ENCODE peak calls at places on chromosome 15, in five cellular contexts. One of them, this sample, is unnamed.
A peak's percentile ranks its signal among the peaks of the same experiment; 100 is the strongest.

GRCh38 chr15:99165020-99165790 is 60.3 kb downstream of the SYNM start:
- DNase-seq in NT2/D1: no peak
- DNase-seq in HepG2: no peak
- DNase-seq in GM12878: no peak
- DNase-seq in H1: peak; percentile 6
- DNase-seq in this sample: no peak

GRCh38 chr15:19987389-19988048 is 554.1 kb downstream of the GOLGA6L6 start:
- DNase-seq in NT2/D1: peak; percentile 30
- DNase-seq in HepG2: peak; percentile 15
- DNase-seq in GM12878: no peak
- DNase-seq in H1: peak; percentile 47
- DNase-seq in this sample: peak; percentile 6

GRCh38 chr15:91966181-91966552 is 112.7 kb downstream of the SLCO3A1 start:
- DNase-seq in NT2/D1: no peak
- DNase-seq in HepG2: no peak
- DNase-seq in GM12878: no peak
- DNase-seq in H1: no peak
- DNase-seq in this sample: no peak

GRCh38 chr15:20341901-20342605 is 199.5 kb downstream of the GOLGA6L6 start:
- DNase-seq in NT2/D1: no peak
- DNase-seq in HepG2: no peak
- DNase-seq in GM12878: no peak
- DNase-seq in H1: no peak
- DNase-seq in this sample: no peak

GRCh38 chr15:48688493-48688892 is 43.0 kb upstream of the FBN1 start:
- DNase-seq in NT2/D1: no peak
- DNase-seq in HepG2: no peak
- DNase-seq in GM12878: no peak
- DNase-seq in H1: no peak
- DNase-seq in this sample: no peak

GRCh38 chr15:40155270-40155910 is 5.5 kb upstream of the BUB1B start:
- DNase-seq in NT2/D1: no peak
- DNase-seq in HepG2: no peak
- DNase-seq in GM12878: no peak
- DNase-seq in H1: peak; percentile 79
- DNase-seq in this sample: no peak

GRCh38 chr15:52567886-52568568 is 803 bp downstream of the ARPP19 start:
- DNase-seq in NT2/D1: no peak
- DNase-seq in HepG2: peak; percentile 36
- DNase-seq in GM12878: no peak
- DNase-seq in H1: no peak
- DNase-seq in this sample: no peak

GRCh38 chr15:100170280-100170654 is 171.5 kb downstream of the ADAMTS17 start:
- DNase-seq in NT2/D1: no peak
- DNase-seq in HepG2: no peak
- DNase-seq in GM12878: peak; percentile 89
- DNase-seq in H1: no peak
- DNase-seq in this sample: no peak

GRCh38 chr15:70137975-70138374 is 40.3 kb upstream of the TLE3 start:
- DNase-seq in NT2/D1: no peak
- DNase-seq in HepG2: no peak
- DNase-seq in GM12878: no peak
- DNase-seq in H1: no peak
- DNase-seq in this sample: no peak

GRCh38 chr15:80684697-80685096 is 10.4 kb upstream of the ABHD17C start:
- DNase-seq in NT2/D1: no peak
- DNase-seq in HepG2: no peak
- DNase-seq in GM12878: no peak
- DNase-seq in H1: no peak
- DNase-seq in this sample: no peak

GRCh38 chr15:66109826-66110225 is 143.7 kb downstream of the MEGF11 start:
- DNase-seq in NT2/D1: no peak
- DNase-seq in HepG2: no peak
- DNase-seq in GM12878: no peak
- DNase-seq in H1: no peak
- DNase-seq in this sample: no peak
- TF ChIP-seq SUZ12 in NT2/D1: no peak
- TF ChIP-seq SUZ12 in HepG2: no peak
- TF ChIP-seq SUZ12 in GM12878: no peak
- TF ChIP-seq SUZ12 in H1: no peak
- TF ChIP-seq SUZ12 in this sample: no peak

DNA sequence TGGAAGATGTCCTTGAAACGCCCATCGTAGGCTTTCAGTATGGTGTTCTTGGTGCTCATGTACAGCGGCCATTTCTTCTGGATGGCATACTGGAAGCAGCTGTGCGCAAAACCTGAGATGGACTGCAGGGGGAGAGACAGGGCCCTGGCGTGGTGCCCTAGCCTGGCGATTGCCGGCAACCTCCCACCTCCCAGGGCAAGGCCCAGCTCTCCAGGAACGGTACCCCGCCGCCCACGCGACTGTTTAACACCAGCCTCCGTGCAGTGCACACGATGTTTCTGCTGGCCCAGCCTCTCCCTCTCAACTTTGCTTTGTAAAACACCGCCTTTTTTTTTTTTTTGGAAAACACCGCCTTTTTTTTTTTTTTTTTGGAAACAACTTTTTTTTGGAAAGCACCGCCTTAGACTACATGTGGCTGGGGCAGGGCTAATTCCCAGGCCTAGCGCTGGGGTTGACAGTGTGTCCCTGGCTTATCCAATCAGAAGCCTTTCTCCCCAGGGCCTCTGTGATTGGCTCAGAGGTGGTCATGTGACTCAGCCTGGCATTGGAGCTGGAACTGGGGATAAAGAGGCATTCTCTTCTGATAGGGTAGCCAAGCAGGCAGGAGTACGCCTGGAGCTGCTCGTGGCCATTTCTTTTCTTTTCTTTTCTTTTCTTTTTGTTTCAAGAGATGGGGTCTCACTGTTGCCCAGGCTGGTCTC is 14.7 kb downstream of the IDH2 start:
- DNase-seq in NT2/D1: no peak
- DNase-seq in HepG2: peak; percentile 36
- DNase-seq in GM12878: no peak
- DNase-seq in H1: no peak
- DNase-seq in this sample: peak; percentile 64
- TF ChIP-seq SUZ12 in NT2/D1: no peak
- TF ChIP-seq SUZ12 in HepG2: no peak
- TF ChIP-seq SUZ12 in GM12878: no peak
- TF ChIP-seq SUZ12 in H1: no peak
- TF ChIP-seq SUZ12 in this sample: no peak

GRCh38 chr15:71747128-71748083 is 62.9 kb upstream of the NR2E3 start:
- DNase-seq in NT2/D1: no peak
- DNase-seq in HepG2: peak; percentile 87
- DNase-seq in GM12878: no peak
- DNase-seq in H1: no peak
- DNase-seq in this sample: peak; percentile 22
- TF ChIP-seq SUZ12 in NT2/D1: no peak
- TF ChIP-seq SUZ12 in HepG2: no peak
- TF ChIP-seq SUZ12 in GM12878: no peak
- TF ChIP-seq SUZ12 in H1: no peak
- TF ChIP-seq SUZ12 in this sample: no peak

GRCh38 chr15:57234156-57234555 is 142.1 kb upstream of the CGNL1 start:
- DNase-seq in NT2/D1: no peak
- DNase-seq in HepG2: no peak
- DNase-seq in GM12878: no peak
- DNase-seq in H1: no peak
- DNase-seq in this sample: no peak

GRCh38 chr15:57237282-57237642 is 139.0 kb upstream of the CGNL1 start:
- DNase-seq in NT2/D1: no peak
- DNase-seq in HepG2: no peak
- DNase-seq in GM12878: no peak
- DNase-seq in H1: no peak
- DNase-seq in this sample: no peak

GRCh38 chr15:57235186-57235585 is 141.1 kb upstream of the CGNL1 start:
- DNase-seq in NT2/D1: no peak
- DNase-seq in HepG2: no peak
- DNase-seq in GM12878: no peak
- DNase-seq in H1: no peak
- DNase-seq in this sample: no peak

GRCh38 chr15:57236561-57237281 is 139.6 kb upstream of the CGNL1 start:
- DNase-seq in NT2/D1: no peak
- DNase-seq in HepG2: no peak
- DNase-seq in GM12878: no peak
- DNase-seq in H1: no peak
- DNase-seq in this sample: no peak

DNA sequence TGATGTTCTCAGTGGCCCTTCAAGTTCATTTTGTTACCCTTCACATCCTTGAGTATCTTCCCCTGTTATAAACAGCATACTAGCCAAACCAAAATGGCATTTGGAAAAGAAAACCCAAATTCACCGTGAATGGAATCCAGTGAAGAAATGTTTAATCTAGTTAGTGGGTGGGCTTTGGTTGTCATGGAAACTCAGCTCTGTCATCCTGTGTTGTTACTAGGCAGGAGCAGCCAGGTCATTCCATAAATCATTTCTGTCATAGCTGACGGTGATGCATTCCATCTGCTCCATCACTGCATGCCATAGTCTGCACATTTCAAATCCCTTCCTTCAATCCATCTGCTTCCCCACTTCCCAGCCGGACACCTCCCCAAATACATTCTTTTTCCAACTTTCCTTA is 140.4 kb upstream of the CGNL1 start:
- DNase-seq in NT2/D1: no peak
- DNase-seq in HepG2: no peak
- DNase-seq in GM12878: no peak
- DNase-seq in H1: no peak
- DNase-seq in this sample: peak; percentile 31
- TF ChIP-seq SUZ12 in NT2/D1: no peak
- TF ChIP-seq SUZ12 in HepG2: no peak
- TF ChIP-seq SUZ12 in GM12878: no peak
- TF ChIP-seq SUZ12 in H1: no peak
- TF ChIP-seq SUZ12 in this sample: no peak

DNA sequence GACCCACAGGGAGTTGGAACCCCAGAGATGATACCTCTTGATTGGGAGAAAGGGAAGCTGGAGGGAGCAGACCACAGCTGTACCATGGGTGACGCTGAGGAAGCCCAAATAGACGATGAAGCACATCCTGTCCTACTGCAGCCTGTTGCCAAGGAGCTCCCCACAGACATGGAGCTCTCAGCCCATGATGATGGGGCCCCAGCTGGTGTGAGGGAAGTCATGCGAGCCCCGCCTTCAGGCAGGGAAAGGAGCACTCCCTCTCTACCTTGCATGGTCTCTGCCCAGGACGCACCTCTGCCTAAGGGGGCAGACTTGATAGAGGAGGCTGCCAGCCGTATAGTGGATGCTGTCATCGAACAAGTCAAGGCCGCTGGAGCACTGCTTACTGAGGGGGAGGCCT is 201.1 kb downstream of the AKAP13 start:
- DNase-seq in NT2/D1: no peak
- DNase-seq in HepG2: no peak
- DNase-seq in GM12878: no peak
- DNase-seq in H1: no peak
- DNase-seq in this sample: no peak
- TF ChIP-seq SUZ12 in NT2/D1: no peak
- TF ChIP-seq SUZ12 in HepG2: no peak
- TF ChIP-seq SUZ12 in GM12878: no peak
- TF ChIP-seq SUZ12 in H1: no peak
- TF ChIP-seq SUZ12 in this sample: no peak

GRCh38 chr15:93028632-93029612 is 60.1 kb downstream of the RGMA start:
- DNase-seq in NT2/D1: no peak
- DNase-seq in HepG2: no peak
- DNase-seq in GM12878: no peak
- DNase-seq in H1: no peak
- DNase-seq in this sample: no peak
- TF ChIP-seq SUZ12 in NT2/D1: no peak
- TF ChIP-seq SUZ12 in HepG2: no peak
- TF ChIP-seq SUZ12 in GM12878: no peak
- TF ChIP-seq SUZ12 in H1: no peak
- TF ChIP-seq SUZ12 in this sample: no peak

GRCh38 chr15:72227192-72227586 is 3.8 kb downstream of the PKM start:
- DNase-seq in NT2/D1: no peak
- DNase-seq in HepG2: peak; percentile 7
- DNase-seq in GM12878: peak; percentile 46
- DNase-seq in H1: no peak
- DNase-seq in this sample: no peak
- TF ChIP-seq SUZ12 in NT2/D1: no peak
- TF ChIP-seq SUZ12 in HepG2: no peak
- TF ChIP-seq SUZ12 in GM12878: no peak
- TF ChIP-seq SUZ12 in H1: no peak
- TF ChIP-seq SUZ12 in this sample: no peak

GRCh38 chr15:68682906-68683490 is 104.2 kb downstream of the CORO2B start:
- DNase-seq in NT2/D1: no peak
- DNase-seq in HepG2: no peak
- DNase-seq in GM12878: no peak
- DNase-seq in H1: no peak
- DNase-seq in this sample: no peak

GRCh38 chr15:68684476-68684875 is 105.7 kb downstream of the CORO2B start:
- DNase-seq in NT2/D1: no peak
- DNase-seq in HepG2: no peak
- DNase-seq in GM12878: no peak
- DNase-seq in H1: no peak
- DNase-seq in this sample: no peak

GRCh38 chr15:68681836-68682235 is 103.0 kb downstream of the CORO2B start:
- DNase-seq in NT2/D1: no peak
- DNase-seq in HepG2: no peak
- DNase-seq in GM12878: no peak
- DNase-seq in H1: no peak
- DNase-seq in this sample: no peak

GRCh38 chr15:68683551-68683950 is 104.8 kb downstream of the CORO2B start:
- DNase-seq in NT2/D1: no peak
- DNase-seq in HepG2: no peak
- DNase-seq in GM12878: no peak
- DNase-seq in H1: no peak
- DNase-seq in this sample: no peak

GRCh38 chr15:68682330-68682729 is 103.5 kb downstream of the CORO2B start:
- DNase-seq in NT2/D1: no peak
- DNase-seq in HepG2: no peak
- DNase-seq in GM12878: no peak
- DNase-seq in H1: no peak
- DNase-seq in this sample: no peak
- TF ChIP-seq SUZ12 in NT2/D1: no peak
- TF ChIP-seq SUZ12 in HepG2: no peak
- TF ChIP-seq SUZ12 in GM12878: no peak
- TF ChIP-seq SUZ12 in H1: no peak
- TF ChIP-seq SUZ12 in this sample: no peak

DNA sequence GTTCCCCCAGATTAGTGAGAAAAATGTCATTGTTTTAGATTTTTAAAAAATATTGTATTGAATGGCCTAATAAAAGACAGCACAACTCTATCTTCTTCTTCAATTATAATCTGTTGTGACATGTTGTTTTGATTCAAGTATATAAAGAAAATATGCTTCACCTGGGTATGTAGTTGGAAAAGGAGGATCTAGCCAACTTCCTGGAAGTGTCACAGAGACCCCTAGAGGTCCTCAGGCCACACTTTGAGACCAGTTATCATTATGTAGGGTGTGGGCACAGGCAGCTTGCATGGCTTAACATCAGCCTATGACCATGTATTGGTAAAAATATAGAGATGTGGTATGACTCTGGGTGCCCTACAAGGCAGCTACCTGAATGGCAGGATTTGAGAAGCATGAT is 14.7 kb upstream of the RYR3 start:
- DNase-seq in NT2/D1: no peak
- DNase-seq in HepG2: no peak
- DNase-seq in GM12878: no peak
- DNase-seq in H1: no peak
- DNase-seq in this sample: no peak
- TF ChIP-seq SUZ12 in NT2/D1: no peak
- TF ChIP-seq SUZ12 in HepG2: no peak
- TF ChIP-seq SUZ12 in GM12878: no peak
- TF ChIP-seq SUZ12 in H1: no peak
- TF ChIP-seq SUZ12 in this sample: no peak